ENCODE peak calls at places on chromosomes 13 and 19, in four cellular contexts. One of them, this sample, is unnamed.

GRCh38 chr19:57321164-57321563 is 892 bp downstream of the ZNF543 start:
- DNase-seq in tibial nerve: no peak
- DNase-seq in ascending aorta: no peak
- DNase-seq in uterus: no peak
- DNase-seq in this sample: no peak

GRCh38 chr19:48926909-48927308 is 6.6 kb upstream of the DHDH start:
- DNase-seq in tibial nerve: peak
- DNase-seq in uterus: peak
- DNase-seq in ascending aorta: peak
- DNase-seq in this sample: peak

GRCh38 chr13:79678100-79678499 is 197.1 kb downstream of the NDFIP2 start:
- DNase-seq in ascending aorta: no peak
- DNase-seq in tibial nerve: no peak
- DNase-seq in uterus: no peak
- DNase-seq in this sample: no peak

GRCh38 chr19:47523473-47523872 is 8.6 kb upstream of the NAPA start:
- DNase-seq in tibial nerve: no peak
- DNase-seq in ascending aorta: no peak
- DNase-seq in uterus: no peak
- DNase-seq in this sample: no peak

GRCh38 chr19:44603201-44603945 is 10.0 kb upstream of the IGSF23 start:
- DNase-seq in ascending aorta: peak
- DNase-seq in tibial nerve: no peak
- DNase-seq in uterus: peak
- DNase-seq in this sample: no peak

GRCh38 chr13:97334690-97335089 is 99.3 kb upstream of the RAP2A start:
- DNase-seq in ascending aorta: no peak
- DNase-seq in uterus: no peak
- DNase-seq in tibial nerve: no peak
- DNase-seq in this sample: no peak

GRCh38 chr13:98466634-98467236 is 110.2 kb downstream of the STK24 start:
- DNase-seq in ascending aorta: no peak
- DNase-seq in uterus: no peak
- DNase-seq in tibial nerve: peak
- DNase-seq in this sample: no peak

GRCh38 chr13:41568990-41569387 is 111.6 kb downstream of the RGCC start:
- DNase-seq in uterus: no peak
- DNase-seq in ascending aorta: no peak
- DNase-seq in tibial nerve: no peak
- DNase-seq in this sample: no peak

GRCh38 chr19:17048885-17049453 is 22.4 kb upstream of the CPAMD8 start:
- DNase-seq in uterus: no peak
- DNase-seq in tibial nerve: no peak
- DNase-seq in ascending aorta: no peak
- DNase-seq in this sample: no peak

GRCh38 chr13:111940892-111941291 is 126.1 kb upstream of the SOX1 start:
- DNase-seq in ascending aorta: no peak
- DNase-seq in uterus: no peak
- DNase-seq in tibial nerve: no peak
- DNase-seq in this sample: no peak

GRCh38 chr13:101917833-101918755 is 465.6 kb downstream of the ITGBL1 start:
- DNase-seq in ascending aorta: no peak
- DNase-seq in tibial nerve: no peak
- DNase-seq in uterus: no peak
- DNase-seq in this sample: no peak

GRCh38 chr13:39397866-39398265 is 205.1 kb downstream of the LHFPL6 start:
- DNase-seq in ascending aorta: no peak
- DNase-seq in uterus: no peak
- DNase-seq in tibial nerve: no peak
- DNase-seq in this sample: no peak

GRCh38 chr19:4083677-4084546 is 17.2 kb upstream of the ZBTB7A start:
- DNase-seq in tibial nerve: no peak
- DNase-seq in ascending aorta: no peak
- DNase-seq in uterus: no peak
- DNase-seq in this sample: no peak

GRCh38 chr13:107842562-107843180 is 372.7 kb downstream of the LIG4 start:
- DNase-seq in ascending aorta: no peak
- DNase-seq in tibial nerve: no peak
- DNase-seq in uterus: no peak
- DNase-seq in this sample: no peak

GRCh38 chr19:45958763-45959516 is 14.7 kb downstream of the NOVA2 start:
- DNase-seq in ascending aorta: no peak
- DNase-seq in tibial nerve: no peak
- DNase-seq in uterus: no peak
- DNase-seq in this sample: no peak

GRCh38 chr13:33487575-33488243 is 202.2 kb upstream of the STARD13 start:
- DNase-seq in tibial nerve: peak
- DNase-seq in uterus: peak
- DNase-seq in ascending aorta: peak
- DNase-seq in this sample: no peak

GRCh38 chr19:35122687-35123551 is 7.3 kb downstream of the FXYD3 start:
- DNase-seq in tibial nerve: no peak
- DNase-seq in ascending aorta: no peak
- DNase-seq in uterus: no peak
- DNase-seq in this sample: no peak

GRCh38 chr13:25887962-25888655 is 163.7 kb downstream of the SHISA2 start:
- DNase-seq in tibial nerve: no peak
- DNase-seq in ascending aorta: no peak
- DNase-seq in uterus: no peak
- DNase-seq in this sample: no peak

GRCh38 chr19:19224852-19225494 is 13.2 kb downstream of the NCAN start:
- DNase-seq in ascending aorta: peak
- DNase-seq in tibial nerve: peak
- DNase-seq in uterus: no peak
- DNase-seq in this sample: no peak

GRCh38 chr13:49443327-49443688 is 556 bp downstream of the CAB39L start:
- DNase-seq in tibial nerve: no peak
- DNase-seq in uterus: no peak
- DNase-seq in ascending aorta: no peak
- DNase-seq in this sample: no peak

GRCh38 chr13:24381539-24382265 is 72.3 kb downstream of the C1QTNF9 start:
- DNase-seq in uterus: no peak
- DNase-seq in tibial nerve: peak
- DNase-seq in ascending aorta: no peak
- DNase-seq in this sample: no peak

GRCh38 chr13:44437356-44438233 is 64.0 kb downstream of the SERP2 start:
- DNase-seq in uterus: no peak
- DNase-seq in ascending aorta: no peak
- DNase-seq in tibial nerve: no peak
- DNase-seq in this sample: no peak

GRCh38 chr19:46697142-46697960 is 19.6 kb downstream of the PRKD2 start:
- DNase-seq in uterus: peak
- DNase-seq in tibial nerve: peak
- DNase-seq in ascending aorta: peak
- DNase-seq in this sample: peak

GRCh38 chr13:97235549-97236206 is 13.5 kb downstream of the MBNL2 start:
- DNase-seq in uterus: no peak
- DNase-seq in tibial nerve: no peak
- DNase-seq in ascending aorta: no peak
- DNase-seq in this sample: no peak

GRCh38 chr13:98014766-98015165 is 61.3 kb downstream of the IPO5 start:
- DNase-seq in ascending aorta: no peak
- DNase-seq in uterus: no peak
- DNase-seq in tibial nerve: no peak
- DNase-seq in this sample: no peak

GRCh38 chr13:110772091-110772984 is 58.8 kb downstream of the ING1 start:
- DNase-seq in ascending aorta: no peak
- DNase-seq in tibial nerve: no peak
- DNase-seq in uterus: no peak
- DNase-seq in this sample: no peak
- TF ChIP-seq CTCF in ascending aorta: no peak
- TF ChIP-seq CTCF in tibial nerve: no peak
- TF ChIP-seq CTCF in uterus: no peak
- TF ChIP-seq CTCF in this sample: no peak

DNA sequence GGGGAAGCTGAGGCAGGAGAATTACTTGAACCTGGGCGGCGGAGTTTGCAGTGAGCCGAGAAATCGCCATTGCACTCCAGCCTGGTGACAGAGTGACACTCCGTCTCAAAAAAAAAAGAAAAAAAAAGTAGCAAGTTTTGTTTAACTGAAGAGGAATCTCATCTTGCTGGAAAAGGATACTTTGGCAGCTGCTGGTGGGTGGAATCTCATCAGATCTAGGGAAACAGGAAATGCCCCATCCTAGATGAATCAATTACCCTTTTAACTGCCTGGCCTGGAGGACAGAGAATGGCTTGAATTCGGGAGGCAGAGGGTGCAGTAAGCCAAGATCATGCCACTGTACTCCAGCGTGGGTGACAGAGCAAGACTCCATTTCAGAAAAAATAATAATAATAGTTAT is 8.4 kb downstream of the ZNF320 start:
- DNase-seq in tibial nerve: no peak
- DNase-seq in ascending aorta: no peak
- DNase-seq in uterus: no peak
- DNase-seq in this sample: no peak
- H3K27ac ChIP-seq in tibial nerve: no peak
- H3K27ac ChIP-seq in ascending aorta: no peak
- H3K27ac ChIP-seq in uterus: no peak
- H3K27ac ChIP-seq in this sample: no peak

GRCh38 chr19:13100031-13100588 is 2.5 kb downstream of the LYL1 start:
- DNase-seq in uterus: peak
- DNase-seq in tibial nerve: no peak
- DNase-seq in ascending aorta: peak
- DNase-seq in this sample: no peak
- H3K4me3 ChIP-seq in uterus: no peak
- H3K4me3 ChIP-seq in tibial nerve: peak
- H3K4me3 ChIP-seq in ascending aorta: no peak
- H3K4me3 ChIP-seq in this sample: no peak

GRCh38 chr19:8826371-8826770 is 5.7 kb downstream of the ZNF558 start:
- DNase-seq in tibial nerve: no peak
- DNase-seq in uterus: no peak
- DNase-seq in ascending aorta: no peak
- DNase-seq in this sample: no peak
- TF ChIP-seq CTCF in tibial nerve: no peak
- TF ChIP-seq CTCF in uterus: no peak
- TF ChIP-seq CTCF in ascending aorta: no peak
- TF ChIP-seq CTCF in this sample: no peak

GRCh38 chr19:991932-992669 is 8.0 kb downstream of the WDR18 start:
- DNase-seq in uterus: no peak
- DNase-seq in ascending aorta: no peak
- DNase-seq in tibial nerve: no peak
- DNase-seq in this sample: no peak

GRCh38 chr19:992670-993055 is 7.6 kb upstream of the GRIN3B start:
- DNase-seq in tibial nerve: no peak
- DNase-seq in uterus: no peak
- DNase-seq in ascending aorta: no peak
- DNase-seq in this sample: no peak

GRCh38 chr19:994516-994915 is 5.7 kb upstream of the GRIN3B start:
- DNase-seq in uterus: no peak
- DNase-seq in ascending aorta: no peak
- DNase-seq in tibial nerve: no peak
- DNase-seq in this sample: no peak

GRCh38 chr19:993831-994393 is 6.3 kb upstream of the GRIN3B start:
- DNase-seq in ascending aorta: no peak
- DNase-seq in tibial nerve: no peak
- DNase-seq in uterus: no peak
- DNase-seq in this sample: no peak

DNA sequence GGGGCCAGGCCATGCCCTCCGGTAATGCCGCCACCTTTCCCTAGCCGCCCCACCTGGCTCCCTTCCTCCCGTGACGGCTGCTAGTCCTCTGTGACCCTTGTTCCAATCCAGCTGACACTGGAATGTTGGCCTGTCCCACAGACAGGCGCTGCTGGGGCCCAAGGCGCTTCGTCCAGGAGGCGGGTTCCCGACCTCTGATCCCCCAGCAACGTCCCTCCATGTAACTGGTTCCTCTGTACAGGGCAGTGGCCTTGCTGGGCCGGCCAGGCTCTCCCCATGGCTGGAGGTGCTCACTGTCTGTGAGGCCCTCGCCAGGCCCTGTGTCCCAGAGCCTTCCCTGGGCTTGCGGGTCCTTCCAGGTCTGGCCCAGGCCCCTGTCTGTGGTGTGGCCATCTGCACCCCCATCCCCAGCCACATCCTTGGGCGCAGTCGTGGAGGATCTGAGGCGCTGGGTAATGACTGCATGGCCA is 6.8 kb upstream of the GRIN3B start:
- DNase-seq in ascending aorta: no peak
- DNase-seq in tibial nerve: no peak
- DNase-seq in uterus: no peak
- DNase-seq in this sample: no peak
- H3K27ac ChIP-seq in ascending aorta: no peak
- H3K27ac ChIP-seq in tibial nerve: no peak
- H3K27ac ChIP-seq in uterus: no peak
- H3K27ac ChIP-seq in this sample: no peak

DNA sequence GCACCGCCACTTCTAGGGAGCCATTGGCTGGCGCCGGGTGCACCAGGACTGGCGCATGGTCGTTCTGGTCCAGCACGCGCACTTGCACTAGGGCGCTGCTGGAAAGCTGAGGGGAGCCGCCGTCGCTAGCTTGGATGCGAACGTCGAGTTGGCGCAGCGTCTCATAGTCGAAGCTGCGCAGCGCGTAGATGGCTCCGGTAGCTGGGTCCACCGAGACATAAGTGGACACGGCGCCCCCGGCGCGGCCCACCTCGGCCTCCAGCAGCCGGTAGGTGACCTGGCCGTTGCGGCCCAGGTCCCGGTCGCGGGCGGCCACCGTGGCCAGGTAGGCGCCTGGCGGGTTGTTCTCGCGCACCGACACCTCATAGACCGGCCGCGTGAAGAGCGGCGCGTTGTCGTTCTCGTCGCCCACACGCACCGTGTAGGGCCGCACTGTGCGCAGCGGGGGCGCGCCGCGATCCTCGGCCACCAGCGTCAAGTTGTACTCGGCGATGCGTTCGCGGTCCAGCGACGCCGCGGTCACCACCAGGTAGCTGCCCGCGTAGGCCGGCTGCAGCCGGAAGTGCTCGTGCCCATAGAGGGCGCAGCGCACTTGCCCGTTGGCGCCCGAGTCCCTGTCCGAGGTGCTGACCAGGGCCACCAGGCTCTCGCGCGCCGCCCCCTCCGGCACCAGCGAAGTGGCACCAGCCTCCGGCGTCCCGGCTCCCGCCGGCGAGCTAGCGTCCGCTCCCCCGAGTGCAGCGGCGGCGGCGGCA is 1.7 kb downstream of the PCDH8 start:
- DNase-seq in ascending aorta: no peak
- DNase-seq in tibial nerve: peak
- DNase-seq in uterus: no peak
- DNase-seq in this sample: no peak
- H3K4me3 ChIP-seq in ascending aorta: no peak
- H3K4me3 ChIP-seq in tibial nerve: peak
- H3K4me3 ChIP-seq in uterus: no peak
- H3K4me3 ChIP-seq in this sample: peak

GRCh38 chr19:2191456-2191931 is 27.8 kb downstream of the DOT1L start:
- DNase-seq in uterus: no peak
- DNase-seq in tibial nerve: no peak
- DNase-seq in ascending aorta: no peak
- DNase-seq in this sample: no peak
- TF ChIP-seq CTCF in uterus: no peak
- TF ChIP-seq CTCF in tibial nerve: no peak
- TF ChIP-seq CTCF in ascending aorta: no peak
- TF ChIP-seq CTCF in this sample: no peak

DNA sequence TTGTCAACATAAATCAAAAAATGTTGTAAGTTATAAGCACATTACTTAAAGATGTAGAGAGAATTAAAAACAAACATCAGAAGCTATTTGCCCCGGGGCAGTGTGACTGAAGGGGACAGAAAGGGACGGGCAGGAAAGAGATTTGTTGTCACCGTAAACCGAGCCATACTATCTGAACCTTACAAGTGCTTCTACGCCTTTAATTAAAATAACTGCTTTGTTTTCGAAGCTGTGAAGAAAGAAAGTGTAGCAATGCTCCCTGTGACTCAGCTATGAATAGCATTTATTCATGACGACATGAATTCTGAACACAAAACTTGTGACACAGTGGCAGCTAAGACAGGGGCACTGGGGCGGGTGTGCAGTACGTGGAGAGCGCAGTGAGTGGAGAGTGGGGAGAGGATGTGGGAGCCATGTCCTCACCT is 30.0 kb downstream of the ZNF787 start:
- DNase-seq in tibial nerve: no peak
- DNase-seq in uterus: no peak
- DNase-seq in ascending aorta: no peak
- DNase-seq in this sample: no peak
- H3K27ac ChIP-seq in tibial nerve: peak
- H3K27ac ChIP-seq in uterus: peak
- H3K27ac ChIP-seq in ascending aorta: no peak
- H3K27ac ChIP-seq in this sample: no peak